ENCODE peak calls at places on chromosomes 6 and 20, in nine cellular contexts. B, T, S, Y, D, M, N, G and E are unnamed samples.
A peak's percentile ranks its signal among the peaks of the same experiment; 100 is the strongest.

GRCh38 chr20:23161244-23161875 is 75.2 kb upstream of the CD93 start:
- DNase-seq in D (no peak), M (no peak), S (peak; percentile 57), B (no peak), G (no peak), T (no peak), Y (no peak), N (no peak), E (no peak)

GRCh38 chr20:57888591-57888990 is 178.8 kb upstream of the PMEPA1 start:
- DNase-seq in G (no peak), N (no peak), B (no peak), M (no peak), S (peak; percentile 0), D (no peak), Y (no peak), T (no peak), E (no peak)

GRCh38 chr6:105753184-105754097 is 332.7 kb upstream of the PRDM1 start:
- DNase-seq in D (no peak), G (peak; percentile 8), T (no peak), N (peak; percentile 70), M (no peak), S (no peak), B (no peak), Y (no peak), E (no peak)

GRCh38 chr20:19828233-19828632 is 70.2 kb downstream of the RIN2 start:
- DNase-seq in G (peak; percentile 89), Y (no peak), S (peak; percentile 67), D (peak; percentile 83), N (peak; percentile 97), M (no peak), B (no peak), T (peak; percentile 50), E (no peak)

GRCh38 chr20:36717657-36718056 is 28.2 kb downstream of the NDRG3 start:
- DNase-seq in M (no peak), D (no peak), G (no peak), S (peak; percentile 35), Y (no peak), B (no peak), N (peak; percentile 50), T (no peak), E (no peak)

GRCh38 chr20:58361549-58361948 is 27.5 kb upstream of the VAPB start:
- DNase-seq in D (peak; percentile 47), T (peak; percentile 84), S (peak; percentile 78), M (no peak), G (no peak), B (no peak), N (peak; percentile 29), Y (no peak), E (no peak)

GRCh38 chr20:48769111-48769879 is 58.5 kb downstream of the PREX1 start:
- DNase-seq in G (peak; percentile 37), M (no peak), D (no peak), N (no peak), T (no peak), B (peak; percentile 67), Y (peak; percentile 85), S (peak; percentile 31), E (no peak)

GRCh38 chr6:2764610-2765165 is 505 bp upstream of the WRNIP1 start:
- DNase-seq in G (peak; percentile 72), N (peak; percentile 56), Y (peak; percentile 64), D (peak; percentile 83), T (peak; percentile 72), M (no peak), B (peak; percentile 29), S (peak; percentile 82), E (no peak)

GRCh38 chr20:50302463-50303041 is 111.9 kb downstream of the CEBPB start:
- DNase-seq in N (peak; percentile 35), T (peak; percentile 36), G (no peak), D (no peak), Y (no peak), S (peak; percentile 55), M (no peak), B (no peak), E (no peak)

GRCh38 chr6:155519339-155519738 is 63.7 kb upstream of the NOX3 start:
- DNase-seq in B (no peak), T (no peak), G (no peak), D (no peak), N (no peak), Y (no peak), M (no peak), S (no peak), E (no peak)

GRCh38 chr20:4597215-4597614 is 124.5 kb upstream of the PRND start:
- DNase-seq in T (no peak), Y (no peak), N (no peak), M (no peak), D (no peak), B (no peak), G (no peak), S (no peak), E (no peak)

GRCh38 chr20:32871622-32872160 is 13.0 kb downstream of the EFCAB8 start:
- DNase-seq in S (no peak), Y (no peak), T (no peak), B (no peak), N (no peak), D (no peak), M (no peak), G (no peak), E (no peak)

GRCh38 chr6:109172096-109172495 is 76.8 kb downstream of the CEP57L1 start:
- DNase-seq in D (peak; percentile 11), M (no peak), S (no peak), Y (no peak), B (no peak), N (no peak), T (peak; percentile 65), G (no peak), E (no peak)

GRCh38 chr20:2691127-2691526 is 1.5 kb upstream of the EBF4 start:
- DNase-seq in G (no peak), T (no peak), S (no peak), M (no peak), D (no peak), N (no peak), Y (no peak), B (no peak), E (no peak)

GRCh38 chr20:18712877-18713276 is 100.7 kb upstream of the SCP2D1 start:
- DNase-seq in G (no peak), S (no peak), D (no peak), N (no peak), B (no peak), T (no peak), M (no peak), Y (no peak), E (no peak)

GRCh38 chr6:17721671-17722070 is 14.9 kb upstream of the NUP153 start:
- DNase-seq in S (no peak), B (no peak), D (no peak), N (no peak), Y (no peak), G (no peak), T (no peak), M (no peak), E (no peak)

GRCh38 chr20:24797864-24798655 is 151.0 kb upstream of the CST7 start:
- DNase-seq in T (no peak), M (no peak), N (no peak), Y (no peak), S (no peak), G (no peak), D (no peak), B (no peak), E (no peak)

GRCh38 chr6:49787176-49787575 is at the start of gene PGK2:
- DNase-seq in S (peak; percentile 0), G (peak; percentile 0), Y (no peak), T (peak; percentile 4), N (peak; percentile 33), M (no peak), B (no peak), D (no peak), E (no peak)